ENCODE peak calls at places on chromosomes 2 and 18, in six cellular contexts. C is body of pancreas, X is upper lobe of right lung, A is psoas muscle, R is heart right ventricle, B is IMR-90. M is an unnamed sample.

GRCh38 chr2:41879367-41879871 is 168.4 kb upstream of the PKDCC start:
- DNase-seq in C (no peak), X (no peak), A (no peak), R (no peak), B (no peak), M (peak; percentile 40)

GRCh38 chr18:55323051-55323994 is 264.7 kb downstream of the TCF4 start:
- DNase-seq in C (no peak), X (no peak), A (no peak), R (no peak), B (peak; percentile 31), M (no peak)

GRCh38 chr2:198134287-198134955 is 330.0 kb downstream of the PLCL1 start:
- DNase-seq in C (no peak), X (no peak), A (no peak), R (no peak), B (no peak), M (no peak)

GRCh38 chr2:78070693-78071092 is 548.5 kb upstream of the LRRTM4 start:
- DNase-seq in C (no peak), X (no peak), A (no peak), R (no peak), B (no peak), M (no peak)

GRCh38 chr2:12202301-12202700 is 455.9 kb downstream of the LPIN1 start:
- DNase-seq in C (no peak), X (no peak), A (no peak), R (no peak), B (peak; percentile 47), M (no peak)

GRCh38 chr2:8548065-8548870 is 133.6 kb upstream of the ID2 start:
- DNase-seq in C (no peak), X (no peak), A (peak; percentile 27), R (no peak), B (no peak), M (no peak)

GRCh38 chr2:176566936-176567335 is 297.7 kb downstream of the MTX2 start:
- DNase-seq in C (no peak), X (no peak), A (no peak), R (no peak), B (peak; percentile 28), M (no peak)

GRCh38 chr2:9914384-9915065 is 37.0 kb upstream of the GRHL1 start:
- DNase-seq in C (no peak), X (no peak), A (no peak), R (no peak), B (peak; percentile 91), M (no peak)

GRCh38 chr2:69271831-69272257 is 115.2 kb downstream of the GFPT1 start:
- DNase-seq in C (no peak), X (no peak), A (no peak), R (no peak), B (peak; percentile 77), M (no peak)

GRCh38 chr2:163657257-163657656 is 78.6 kb downstream of the FIGN start:
- DNase-seq in C (no peak), X (no peak), A (no peak), R (no peak), B (peak; percentile 62), M (no peak)

GRCh38 chr2:48900321-48901014 is 144.9 kb upstream of the LHCGR start:
- DNase-seq in C (no peak), X (no peak), A (no peak), R (no peak), B (no peak), M (peak; percentile 11)

GRCh38 chr2:14520385-14520945 is 112.1 kb upstream of the LRATD1 start:
- DNase-seq in C (no peak), X (no peak), A (no peak), R (no peak), B (no peak), M (no peak)

GRCh38 chr2:121947681-121948080 is 192.2 kb downstream of the TSN start:
- DNase-seq in C (no peak), X (no peak), A (no peak), R (no peak), B (no peak), M (no peak)

GRCh38 chr2:229586012-229586411 is 128.3 kb downstream of the DNER start:
- DNase-seq in C (no peak), X (no peak), A (no peak), R (no peak), B (no peak), M (no peak)

GRCh38 chr2:196591621-196592022 is 47.9 kb upstream of the CCDC150 start:
- DNase-seq in C (no peak), X (no peak), A (no peak), R (no peak), B (no peak), M (no peak)

GRCh38 chr2:5697554-5697953 is 5.4 kb downstream of the SOX11 start:
- DNase-seq in C (no peak), X (no peak), A (no peak), R (no peak), B (no peak), M (no peak)

GRCh38 chr2:225937625-225938024 is 538.1 kb downstream of the NYAP2 start:
- DNase-seq in C (no peak), X (no peak), A (no peak), R (no peak), B (peak; percentile 36), M (no peak)

GRCh38 chr2:195326537-195326936 is 330.5 kb upstream of the SLC39A10 start:
- DNase-seq in C (no peak), X (no peak), A (no peak), R (no peak), B (no peak), M (no peak)

GRCh38 chr2:220601674-220602073 is 970.4 kb downstream of the EPHA4 start:
- DNase-seq in C (peak; percentile 10), X (no peak), A (no peak), R (no peak), B (no peak), M (no peak)

GRCh38 chr2:41207578-41207977 is 755.7 kb upstream of the SLC8A1 start:
- DNase-seq in C (no peak), X (no peak), A (no peak), R (no peak), B (no peak), M (no peak)

GRCh38 chr2:24853996-24854395 is 60.8 kb downstream of the CENPO start:
- DNase-seq in C (no peak), X (no peak), A (no peak), R (no peak), B (peak; percentile 58), M (no peak)

GRCh38 chr2:175063741-175064140 is 58.6 kb upstream of the CHN1 start:
- DNase-seq in C (no peak), X (no peak), A (no peak), R (no peak), B (peak; percentile 32), M (no peak)

GRCh38 chr2:166417669-166418068 is 41.9 kb upstream of the SCN9A start:
- DNase-seq in C (no peak), X (no peak), A (no peak), R (no peak), B (peak; percentile 65), M (no peak)

DNA sequence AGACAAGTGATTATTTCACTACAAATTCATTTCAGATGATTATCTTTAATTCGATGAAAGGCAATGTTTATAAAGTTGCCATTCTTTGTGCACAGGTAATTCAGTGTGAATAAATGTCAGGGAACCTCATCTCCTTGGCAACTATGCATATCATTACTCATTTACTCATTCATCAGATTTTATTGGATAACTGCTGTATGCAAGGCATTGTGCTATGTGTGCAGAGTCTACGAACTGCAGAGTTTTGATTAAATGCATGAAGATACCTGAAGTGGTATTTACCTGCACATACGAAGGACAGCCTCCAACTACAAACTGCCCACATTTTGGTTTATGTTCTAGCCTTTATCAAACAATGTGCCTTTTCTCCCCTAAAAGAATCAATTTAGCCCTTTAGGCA is 3.5 kb downstream of the RND3 start:
- DNase-seq in C (no peak), X (no peak), A (no peak), R (no peak), B (no peak), M (no peak)
- H3K4me1 ChIP-seq in C (peaks cover 11% of the 10 kb centered on the region), X (peaks cover 8% of the 10 kb centered on the region), A (peaks cover 42% of the 10 kb centered on the region), R (peaks cover 43% of the 10 kb centered on the region), B (peaks cover 3% of the 10 kb centered on the region), M (no peaks in the 10 kb centered on the region)

DNA sequence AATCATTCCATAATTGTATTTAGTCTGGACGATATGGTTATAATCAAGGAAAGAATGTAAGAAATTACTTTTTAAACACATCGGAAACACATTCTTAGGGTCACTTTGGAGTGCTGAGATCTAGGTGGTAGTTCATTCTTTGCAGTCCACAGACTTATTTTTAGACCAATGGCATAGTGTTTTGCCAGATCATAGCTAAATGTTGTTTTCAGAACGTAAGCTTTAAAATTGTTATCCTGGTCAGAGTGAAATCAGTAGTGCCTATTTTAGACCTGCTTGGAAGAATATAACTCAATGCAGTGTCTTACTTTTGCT is 4.3 kb downstream of the MYL12A start:
- DNase-seq in C (no peak), X (no peak), A (no peak), R (no peak), B (peak; percentile 37), M (no peak)
- H3K36me3 ChIP-seq in C (no peaks in the 10 kb centered on the region), X (peaks cover 56% of the 10 kb centered on the region), A (peaks cover 16% of the 10 kb centered on the region), R (no peaks in the 10 kb centered on the region), B (peaks cover 24% of the 10 kb centered on the region), M (no peaks in the 10 kb centered on the region)

GRCh38 chr18:44792456-44793080 is 111.9 kb downstream of the SETBP1 start:
- DNase-seq in C (no peak), X (no peak), A (no peak), R (peak; percentile 9), B (peak; percentile 19), M (no peak)

GRCh38 chr18:44795241-44795640 is 114.6 kb downstream of the SETBP1 start:
- DNase-seq in C (no peak), X (no peak), A (no peak), R (no peak), B (no peak), M (no peak)

GRCh38 chr18:44793685-44794084 is 113.0 kb downstream of the SETBP1 start:
- DNase-seq in C (no peak), X (no peak), A (no peak), R (no peak), B (no peak), M (no peak)

GRCh38 chr18:44791520-44791919 is 110.8 kb downstream of the SETBP1 start:
- DNase-seq in C (no peak), X (no peak), A (no peak), R (no peak), B (no peak), M (no peak)

DNA sequence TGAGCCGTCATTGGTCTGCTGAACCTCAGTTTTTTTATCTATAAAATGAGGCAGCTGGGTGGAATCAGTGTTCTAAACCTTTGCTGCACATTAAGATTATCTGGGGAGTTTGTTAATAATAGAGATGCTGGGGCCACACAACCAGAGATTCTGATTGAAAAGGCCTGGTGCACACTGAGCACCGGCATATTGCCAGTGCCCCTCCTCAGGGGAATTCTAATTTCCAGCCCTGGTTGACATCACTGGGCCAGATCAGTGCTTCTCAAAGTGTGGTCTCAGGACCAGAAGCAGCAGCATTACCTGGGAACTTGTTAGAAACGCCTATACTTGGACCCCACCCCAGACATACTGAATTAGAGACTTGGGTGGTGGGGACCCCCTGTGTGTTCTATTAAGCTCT is 112.5 kb downstream of the SETBP1 start:
- DNase-seq in C (no peak), X (no peak), A (no peak), R (no peak), B (no peak), M (peak; percentile 74)
- H3K4me1 ChIP-seq in C (peaks cover 70% of the 10 kb centered on the region), X (peaks cover 24% of the 10 kb centered on the region), A (peaks cover 71% of the 10 kb centered on the region), R (peaks cover 58% of the 10 kb centered on the region), B (peaks cover 3% of the 10 kb centered on the region), M (peaks cover 12% of the 10 kb centered on the region)

DNA sequence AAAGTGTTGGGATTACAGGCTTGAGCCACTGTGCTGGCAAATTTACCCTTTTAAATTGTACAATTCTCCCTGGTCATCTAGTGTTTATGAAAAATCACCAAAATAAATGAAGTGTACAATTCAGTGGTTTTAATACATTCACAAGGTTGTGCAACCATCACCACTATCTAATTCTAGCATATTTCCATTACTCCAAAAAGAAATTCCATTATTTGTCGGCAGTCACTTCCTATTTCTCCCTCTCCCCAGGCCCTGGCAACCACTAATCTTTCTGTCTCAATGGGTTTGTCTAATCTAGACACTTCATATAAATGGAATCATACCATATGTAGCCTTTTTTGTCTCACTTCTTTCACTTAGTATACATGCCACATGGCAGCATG is 12.7 kb upstream of the POLE4 start:
- DNase-seq in C (no peak), X (no peak), A (no peak), R (no peak), B (peak; percentile 54), M (no peak)
- H3K36me3 ChIP-seq in C (no peaks in the 10 kb centered on the region), X (no peaks in the 10 kb centered on the region), A (no peaks in the 10 kb centered on the region), R (no peaks in the 10 kb centered on the region), B (no peaks in the 10 kb centered on the region), M (no peaks in the 10 kb centered on the region)